ENCODE peak calls at places on chromosomes 2 and 18, in five cellular contexts. S is T47D, M is EL, B is MCF 10A, P is SK-N-SH. E is an unnamed sample.

GRCh38 chr2:101188683-101189405 is 37.7 kb upstream of the TBC1D8 start:
- DNase-seq in S (no peak), M (peak; percentile 58), B (peak; percentile 42), P (peak; percentile 74), E (no peak)

GRCh38 chr2:37664190-37664751 is 7.2 kb downstream of the CDC42EP3 start:
- DNase-seq in S (no peak), M (no peak), B (no peak), P (no peak), E (no peak)

GRCh38 chr2:232276084-232276738 is 102.3 kb upstream of the ALPP start:
- DNase-seq in S (no peak), M (no peak), B (no peak), P (no peak), E (no peak)

GRCh38 chr18:63074987-63075404 is 244.6 kb downstream of the BCL2 start:
- DNase-seq in S (peak; percentile 57), M (peak; percentile 48), B (no peak), P (peak; percentile 63), E (no peak)

GRCh38 chr2:144151405-144151804 is 368.5 kb downstream of the ZEB2 start:
- DNase-seq in S (no peak), M (no peak), B (no peak), P (no peak), E (no peak)

GRCh38 chr2:221104391-221104811 is 467.7 kb downstream of the EPHA4 start:
- DNase-seq in S (no peak), M (no peak), B (peak; percentile 38), P (no peak), E (no peak)

GRCh38 chr2:6231166-6231565 is 539.0 kb downstream of the SOX11 start:
- DNase-seq in S (no peak), M (no peak), B (peak; percentile 53), P (no peak), E (no peak)

GRCh38 chr2:45964226-45964841 is 312.9 kb downstream of the PRKCE start:
- DNase-seq in S (no peak), M (peak; percentile 97), B (peak; percentile 100), P (peak; percentile 78), E (no peak)

GRCh38 chr2:72719416-72719815 is 106.4 kb downstream of the EXOC6B start:
- DNase-seq in S (peak; percentile 3), M (peak; percentile 4), B (peak; percentile 5), P (no peak), E (no peak)

GRCh38 chr2:113827426-113827825 is 62.5 kb upstream of the ACTR3 start:
- DNase-seq in S (no peak), M (no peak), B (no peak), P (no peak), E (no peak)

GRCh38 chr2:219131327-219131726 is 29.3 kb downstream of the NHEJ1 start:
- DNase-seq in S (no peak), M (no peak), B (no peak), P (no peak), E (no peak)

GRCh38 chr18:44821924-44822323 is 141.2 kb downstream of the SETBP1 start:
- DNase-seq in S (no peak), M (no peak), B (no peak), P (no peak), E (no peak)

GRCh38 chr2:61759718-61760117 is 94.1 kb downstream of the FAM161A start:
- DNase-seq in S (no peak), M (peak; percentile 75), B (peak; percentile 57), P (no peak), E (no peak)

GRCh38 chr18:63409301-63409700 is 13.0 kb downstream of the VPS4B start:
- DNase-seq in S (no peak), M (peak; percentile 18), B (peak; percentile 71), P (no peak), E (no peak)

GRCh38 chr2:61898810-61899209 is 6.7 kb upstream of the COMMD1 start:
- DNase-seq in S (no peak), M (peak; percentile 20), B (peak; percentile 29), P (peak; percentile 35), E (no peak)

GRCh38 chr2:3111267-3111666 is 266.4 kb downstream of the EIPR1 start:
- DNase-seq in S (no peak), M (no peak), B (no peak), P (no peak), E (no peak)

GRCh38 chr2:131034122-131035051 is 58.9 kb downstream of the FAM168B start:
- DNase-seq in S (peak; percentile 28), M (peak; percentile 28), B (no peak), P (peak; percentile 89), E (no peak)

GRCh38 chr2:71889991-71890684 is 257.5 kb downstream of the CYP26B1 start:
- DNase-seq in S (no peak), M (peak; percentile 80), B (peak; percentile 93), P (no peak), E (no peak)

GRCh38 chr2:102025016-102025491 is 33.3 kb downstream of the IL1R2 start:
- DNase-seq in S (no peak), M (no peak), B (no peak), P (no peak), E (no peak)

GRCh38 chr2:62333961-62334360 is 138.0 kb downstream of the B3GNT2 start:
- DNase-seq in S (no peak), M (no peak), B (no peak), P (peak; percentile 55), E (no peak)

GRCh38 chr2:210955591-210955990 is 399.2 kb downstream of the CPS1 start:
- DNase-seq in S (no peak), M (peak; percentile 39), B (peak; percentile 43), P (no peak), E (no peak)

GRCh38 chr2:233247744-233248143 is 3.7 kb upstream of the ATG16L1 start:
- DNase-seq in S (no peak), M (peak; percentile 36), B (peak; percentile 98), P (no peak), E (no peak)

GRCh38 chr2:236856856-236857616 is 228.7 kb upstream of the COPS8 start:
- DNase-seq in S (no peak), M (no peak), B (no peak), P (no peak), E (no peak)

GRCh38 chr2:239247401-239248245 is 153.2 kb downstream of the HDAC4 start:
- DNase-seq in S (no peak), M (no peak), B (no peak), P (no peak), E (no peak)

GRCh38 chr2:218806346-218806978 is 24.5 kb downstream of the CYP27A1 start:
- DNase-seq in S (no peak), M (peak; percentile 98), B (peak; percentile 97), P (no peak), E (no peak)

GRCh38 chr2:19577668-19578067 is 219.2 kb upstream of the OSR1 start:
- DNase-seq in S (no peak), M (peak; percentile 72), B (no peak), P (no peak), E (no peak)

GRCh38 chr2:9065901-9066300 is 62.4 kb upstream of the MBOAT2 start:
- DNase-seq in S (no peak), M (no peak), B (no peak), P (no peak), E (no peak)

GRCh38 chr2:232502513-232502900 is 14.9 kb upstream of the ECEL1 start:
- DNase-seq in S (no peak), M (no peak), B (no peak), P (no peak), E (no peak)

GRCh38 chr2:198314559-198315153 is 510.3 kb downstream of the PLCL1 start:
- DNase-seq in S (no peak), M (peak; percentile 47), B (peak; percentile 61), P (no peak), E (no peak)

GRCh38 chr2:69683170-69683971 is 39.8 kb upstream of the AAK1 start:
- DNase-seq in S (no peak), M (peak; percentile 78), B (peak; percentile 58), P (peak; percentile 69), E (no peak)

GRCh38 chr2:172896541-172897144 is 161.0 kb downstream of the RAPGEF4 start:
- DNase-seq in S (no peak), M (no peak), B (no peak), P (no peak), E (no peak)

GRCh38 chr18:73545497-73545896 is 602.1 kb downstream of the FBXO15 start:
- DNase-seq in S (no peak), M (no peak), B (no peak), P (no peak), E (no peak)

GRCh38 chr18:45103319-45104070 is 422.8 kb downstream of the SETBP1 start:
- DNase-seq in S (no peak), M (no peak), B (no peak), P (no peak), E (no peak)

GRCh38 chr2:28631514-28632206 is 120.0 kb upstream of the PPP1CB start:
- DNase-seq in S (no peak), M (no peak), B (no peak), P (no peak), E (no peak)

GRCh38 chr18:51668101-51668500 is 470.6 kb upstream of the MEX3C start:
- DNase-seq in S (no peak), M (no peak), B (peak; percentile 70), P (peak; percentile 65), E (no peak)

GRCh38 chr2:112062894-112063293 is 7.8 kb downstream of the TMEM87B start:
- DNase-seq in S (no peak), M (no peak), B (no peak), P (no peak), E (no peak)

GRCh38 chr2:111162718-111163331 is 42.1 kb downstream of the BCL2L11 start:
- DNase-seq in S (no peak), M (no peak), B (no peak), P (peak; percentile 59), E (no peak)

GRCh38 chr2:97988722-97989121 is 7.0 kb downstream of the TMEM131 start:
- DNase-seq in S (no peak), M (no peak), B (no peak), P (no peak), E (no peak)

E was measured in cortex of kidney.